ENCODE peak calls at places on chromosomes 5 and 9, in four cellular contexts. One of them, this sample, is unnamed.
A peak's percentile ranks its signal among the peaks of the same experiment; 100 is the strongest.

GRCh38 chr9:14692536-14692917 is 705 bp downstream of the ZDHHC21 start:
- DNase-seq in H9: no peak
- DNase-seq in IMR-90: no peak
- DNase-seq in neuronal stem cell: no peak
- DNase-seq in this sample: peak; percentile 30

GRCh38 chr5:31759925-31760324 is 121.0 kb downstream of the PDZD2 start:
- DNase-seq in H9: no peak
- DNase-seq in IMR-90: no peak
- DNase-seq in neuronal stem cell: no peak
- DNase-seq in this sample: no peak

GRCh38 chr5:137753986-137754235 is 252 bp downstream of the HNRNPA0 start:
- DNase-seq in H9: no peak
- DNase-seq in neuronal stem cell: no peak
- DNase-seq in IMR-90: no peak
- DNase-seq in this sample: no peak

GRCh38 chr5:168531987-168532386 is 2.9 kb downstream of the FBLL1 start:
- DNase-seq in neuronal stem cell: no peak
- DNase-seq in H9: no peak
- DNase-seq in IMR-90: no peak
- DNase-seq in this sample: no peak

GRCh38 chr5:32100230-32100629 is 73.9 kb downstream of the GOLPH3 start:
- DNase-seq in H9: no peak
- DNase-seq in neuronal stem cell: no peak
- DNase-seq in IMR-90: no peak
- DNase-seq in this sample: peak; percentile 15

GRCh38 chr5:59660737-59661136 is 232.8 kb downstream of the PDE4D start:
- DNase-seq in IMR-90: peak; percentile 2
- DNase-seq in H9: no peak
- DNase-seq in neuronal stem cell: no peak
- DNase-seq in this sample: peak; percentile 46

GRCh38 chr5:154287136-154287535 is 96.6 kb downstream of the GALNT10 start:
- DNase-seq in H9: peak; percentile 48
- DNase-seq in IMR-90: peak; percentile 87
- DNase-seq in neuronal stem cell: no peak
- DNase-seq in this sample: peak; percentile 63

GRCh38 chr9:83596899-83597504 is 25.9 kb upstream of the IDNK start:
- DNase-seq in IMR-90: no peak
- DNase-seq in neuronal stem cell: peak; percentile 66
- DNase-seq in H9: peak; percentile 74
- DNase-seq in this sample: peak; percentile 21

GRCh38 chr5:91119941-91120850 is 262.9 kb downstream of the ARRDC3 start:
- DNase-seq in IMR-90: no peak
- DNase-seq in H9: no peak
- DNase-seq in neuronal stem cell: no peak
- DNase-seq in this sample: no peak

GRCh38 chr9:122151267-122151828 is 8.2 kb downstream of the NDUFA8 start:
- DNase-seq in neuronal stem cell: no peak
- DNase-seq in IMR-90: no peak
- DNase-seq in H9: no peak
- DNase-seq in this sample: no peak

GRCh38 chr5:139298242-139298641 is 4.7 kb downstream of the MATR3 start:
- DNase-seq in neuronal stem cell: no peak
- DNase-seq in H9: no peak
- DNase-seq in IMR-90: no peak
- DNase-seq in this sample: no peak

GRCh38 chr9:101457003-101457402 is 21.4 kb upstream of the ALDOB start:
- DNase-seq in neuronal stem cell: no peak
- DNase-seq in H9: peak; percentile 52
- DNase-seq in IMR-90: no peak
- DNase-seq in this sample: no peak

GRCh38 chr5:52799358-52799982 is 11.8 kb downstream of the ITGA1 start:
- DNase-seq in H9: peak; percentile 66
- DNase-seq in IMR-90: peak; percentile 79
- DNase-seq in neuronal stem cell: peak; percentile 67
- DNase-seq in this sample: peak; percentile 93

GRCh38 chr5:65808261-65808741 is 86.3 kb downstream of the NLN start:
- DNase-seq in IMR-90: peak; percentile 10
- DNase-seq in H9: no peak
- DNase-seq in neuronal stem cell: no peak
- DNase-seq in this sample: no peak

GRCh38 chr5:89147026-89147425 is 264.0 kb upstream of the MEF2C start:
- DNase-seq in IMR-90: no peak
- DNase-seq in neuronal stem cell: no peak
- DNase-seq in H9: no peak
- DNase-seq in this sample: no peak

GRCh38 chr5:56415356-56415765 is 182.2 kb upstream of the ANKRD55 start:
- DNase-seq in neuronal stem cell: no peak
- DNase-seq in IMR-90: peak; percentile 91
- DNase-seq in H9: no peak
- DNase-seq in this sample: peak; percentile 82

GRCh38 chr5:33850100-33850594 is 41.6 kb downstream of the ADAMTS12 start:
- DNase-seq in IMR-90: peak; percentile 75
- DNase-seq in neuronal stem cell: no peak
- DNase-seq in H9: peak; percentile 55
- DNase-seq in this sample: peak; percentile 83

GRCh38 chr5:163564321-163564924 is 59.0 kb downstream of the MAT2B start:
- DNase-seq in neuronal stem cell: peak; percentile 61
- DNase-seq in H9: peak; percentile 39
- DNase-seq in IMR-90: peak; percentile 69
- DNase-seq in this sample: peak; percentile 68

GRCh38 chr5:107338341-107338740 is 332.4 kb downstream of the EFNA5 start:
- DNase-seq in H9: no peak
- DNase-seq in IMR-90: no peak
- DNase-seq in neuronal stem cell: no peak
- DNase-seq in this sample: no peak

GRCh38 chr9:133132174-133132573 is 11.1 kb upstream of the RALGDS start:
- DNase-seq in H9: no peak
- DNase-seq in IMR-90: no peak
- DNase-seq in neuronal stem cell: no peak
- DNase-seq in this sample: no peak

GRCh38 chr9:74035786-74036185 is 461.3 kb upstream of the RORB start:
- DNase-seq in neuronal stem cell: no peak
- DNase-seq in IMR-90: no peak
- DNase-seq in H9: no peak
- DNase-seq in this sample: no peak

GRCh38 chr9:7174301-7174700 is 416.5 kb downstream of the KDM4C start:
- DNase-seq in neuronal stem cell: no peak
- DNase-seq in H9: no peak
- DNase-seq in IMR-90: no peak
- DNase-seq in this sample: no peak

GRCh38 chr9:72894342-72894741 is 58.5 kb downstream of the ALDH1A1 start:
- DNase-seq in H9: no peak
- DNase-seq in IMR-90: peak; percentile 4
- DNase-seq in neuronal stem cell: peak; percentile 41
- DNase-seq in this sample: no peak

GRCh38 chr9:71941998-71942567 is 30.6 kb downstream of the C9orf85 start:
- DNase-seq in neuronal stem cell: no peak
- DNase-seq in H9: no peak
- DNase-seq in IMR-90: peak; percentile 12
- DNase-seq in this sample: no peak

GRCh38 chr5:119527346-119527745 is 75.0 kb downstream of the HSD17B4 start:
- DNase-seq in IMR-90: peak; percentile 36
- DNase-seq in neuronal stem cell: no peak
- DNase-seq in H9: no peak
- DNase-seq in this sample: no peak

GRCh38 chr5:157388148-157388547 is 71.9 kb upstream of the NIPAL4 start:
- DNase-seq in neuronal stem cell: no peak
- DNase-seq in IMR-90: peak; percentile 24
- DNase-seq in H9: no peak
- DNase-seq in this sample: peak; percentile 44

GRCh38 chr5:157387683-157388093 is 72.3 kb upstream of the NIPAL4 start:
- DNase-seq in H9: no peak
- DNase-seq in IMR-90: peak; percentile 98
- DNase-seq in neuronal stem cell: no peak
- DNase-seq in this sample: peak; percentile 95

GRCh38 chr5:157384971-157385709 is 74.9 kb upstream of the NIPAL4 start:
- DNase-seq in IMR-90: peak; percentile 99
- DNase-seq in H9: no peak
- DNase-seq in neuronal stem cell: no peak
- DNase-seq in this sample: peak; percentile 98

GRCh38 chr5:157389103-157389502 is 70.9 kb upstream of the NIPAL4 start:
- DNase-seq in neuronal stem cell: no peak
- DNase-seq in H9: no peak
- DNase-seq in IMR-90: no peak
- DNase-seq in this sample: no peak

DNA sequence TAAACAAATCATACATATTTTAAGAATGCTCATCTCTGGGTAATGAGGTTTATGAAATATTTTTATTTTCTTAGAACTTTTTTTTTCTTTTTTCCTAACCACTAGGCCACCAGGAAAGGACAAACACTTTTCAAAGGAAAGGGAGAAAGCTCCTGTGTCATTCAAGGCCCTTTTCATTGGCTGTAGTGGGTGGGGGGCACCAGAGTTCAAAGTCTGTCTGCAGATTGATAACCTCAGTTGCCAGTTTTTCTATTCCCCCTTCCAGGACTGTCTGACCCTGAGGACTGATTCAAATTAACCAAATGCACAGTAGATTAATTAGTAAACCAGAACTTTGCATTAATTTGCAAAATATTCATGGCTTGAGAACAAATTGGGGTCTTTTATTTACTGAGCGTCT is 72.8 kb upstream of the NIPAL4 start:
- DNase-seq in H9: no peak
- DNase-seq in IMR-90: no peak
- DNase-seq in neuronal stem cell: no peak
- DNase-seq in this sample: no peak
- H2BK5ac ChIP-seq in H9: no peak overlapping the region
- H2BK5ac ChIP-seq in IMR-90: peak overlapping the region; percentile 95
- H2BK5ac ChIP-seq in neuronal stem cell: no peak overlapping the region
- H2BK5ac ChIP-seq in this sample: no peak overlapping the region

DNA sequence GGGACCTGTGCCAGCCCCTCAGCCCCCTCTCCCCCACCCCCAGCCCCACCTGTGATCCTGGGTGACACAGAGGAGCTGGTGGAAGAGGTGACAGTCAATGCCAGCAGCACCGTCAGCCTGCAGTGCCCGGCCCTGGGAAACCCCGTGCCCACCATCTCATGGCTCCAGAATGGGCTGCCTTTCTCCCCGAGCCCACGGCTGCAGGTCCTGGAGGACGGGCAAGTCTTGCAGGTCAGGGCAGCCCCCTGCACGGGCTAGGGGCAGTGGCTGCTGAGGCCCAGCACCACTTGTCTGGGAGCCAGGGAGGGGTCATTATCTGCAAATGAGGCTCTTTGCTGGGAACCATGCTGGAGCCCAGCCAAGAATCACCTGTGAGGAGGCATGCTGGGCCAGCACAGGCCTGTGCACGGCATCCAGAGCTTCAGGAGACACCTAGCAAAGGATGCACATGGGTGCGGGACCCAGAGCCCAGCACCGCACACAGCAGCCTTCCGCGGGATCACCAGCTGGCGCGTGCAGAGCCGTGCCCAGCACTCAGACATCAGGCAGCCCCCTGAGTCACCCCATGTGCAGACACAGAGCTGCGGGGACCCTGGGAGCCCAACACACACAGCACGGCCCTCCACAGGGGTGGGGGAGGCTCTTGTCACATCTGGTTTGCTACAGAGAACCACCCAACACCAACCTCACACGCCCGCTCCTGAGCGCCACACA is 62.0 kb upstream of the ASS1 start:
- DNase-seq in H9: no peak
- DNase-seq in IMR-90: no peak
- DNase-seq in neuronal stem cell: no peak
- DNase-seq in this sample: no peak
- H2BK120ac ChIP-seq in H9: no peak overlapping the region
- H2BK120ac ChIP-seq in IMR-90: no peak overlapping the region
- H2BK120ac ChIP-seq in neuronal stem cell: no peak overlapping the region
- H2BK120ac ChIP-seq in this sample: no peak overlapping the region

GRCh38 chr5:141558150-141558549 is 60.6 kb downstream of the DIAPH1 start:
- DNase-seq in IMR-90: peak; percentile 15
- DNase-seq in neuronal stem cell: no peak
- DNase-seq in H9: peak; percentile 32
- DNase-seq in this sample: peak; percentile 14
- H2BK5ac ChIP-seq in IMR-90: peak overlapping the region; percentile 67
- H2BK5ac ChIP-seq in neuronal stem cell: no peak overlapping the region
- H2BK5ac ChIP-seq in H9: no peak overlapping the region
- H2BK5ac ChIP-seq in this sample: no peak overlapping the region

DNA sequence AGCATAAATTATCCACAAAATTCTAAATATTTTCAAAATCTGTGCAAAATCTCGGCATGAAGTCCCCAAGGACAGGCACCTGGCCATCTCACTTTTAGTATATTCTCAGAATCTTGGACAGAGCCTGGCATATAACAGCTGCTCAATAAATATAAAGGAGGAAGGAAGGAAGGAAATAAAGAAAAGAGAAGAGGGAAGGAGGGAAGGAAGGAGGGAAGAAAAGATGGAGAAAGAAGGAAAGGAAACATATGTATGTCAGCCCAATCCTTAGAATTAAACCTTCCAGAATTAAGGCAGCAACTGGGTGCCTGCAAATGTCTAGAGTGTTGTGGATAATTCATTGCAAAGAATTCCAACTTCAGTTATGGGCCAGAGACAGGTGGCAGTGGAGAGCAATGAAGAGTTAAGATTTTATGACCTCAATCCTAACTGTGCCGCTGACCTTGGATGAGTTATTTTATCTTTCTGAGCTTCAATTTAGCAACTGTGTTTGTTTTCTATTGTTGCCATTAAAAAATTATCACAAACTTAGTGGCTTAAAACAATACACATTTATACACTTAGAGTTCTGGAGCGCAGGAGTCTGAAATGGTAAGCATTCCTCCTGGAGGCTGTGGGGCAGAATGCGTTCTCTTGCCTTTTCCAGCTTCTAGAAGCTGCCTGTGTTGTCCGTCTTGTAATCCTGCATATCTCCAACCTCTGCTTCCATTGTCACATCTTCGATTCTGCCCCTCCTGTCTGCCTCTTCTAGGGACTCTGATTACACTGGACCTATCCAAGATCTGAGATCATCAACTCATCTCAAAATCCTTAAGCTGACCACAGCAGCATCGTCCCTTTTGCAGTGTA is 200.8 kb upstream of the MSX2 start:
- DNase-seq in IMR-90: no peak
- DNase-seq in neuronal stem cell: no peak
- DNase-seq in H9: no peak
- DNase-seq in this sample: no peak
- H2BK120ac ChIP-seq in IMR-90: no peak overlapping the region
- H2BK120ac ChIP-seq in neuronal stem cell: no peak overlapping the region
- H2BK120ac ChIP-seq in H9: no peak overlapping the region
- H2BK120ac ChIP-seq in this sample: no peak overlapping the region

This sample was measured in mesenchymal stem cell.